ENCODE peak calls at places on chromosomes 11 and 22, in six cellular contexts. O is astrocyte of the cerebellum, M is AG10803, C is heart left ventricle, P is neural crest cell, Q is GM13976. S is an unnamed sample.

GRCh38 chr11:88480217-88480616 is 142.7 kb upstream of the CTSC start:
- DNase-seq in O (peak), M (peak), C (no peak), P (no peak), Q (no peak), S (no peak)

GRCh38 chr11:6746086-6746618 is 25.6 kb downstream of the OR2AG2 start:
- DNase-seq in O (no peak), M (no peak), C (no peak), P (no peak), Q (peak), S (peak)

GRCh38 chr11:118343981-118344521 is at the start of gene CD3G:
- DNase-seq in O (no peak), M (no peak), C (no peak), P (no peak), Q (no peak), S (no peak)

GRCh38 chr11:122668562-122669090 is 13.1 kb downstream of the UBASH3B start:
- DNase-seq in O (peak), M (peak), C (no peak), P (no peak), Q (no peak), S (no peak)

GRCh38 chr11:34053161-34053686 is 1.7 kb downstream of the CAPRIN1 start:
- DNase-seq in O (peak), M (peak), C (peak), P (peak), Q (peak), S (peak)

GRCh38 chr11:86091566-86091965 is 22.7 kb upstream of the PICALM start:
- DNase-seq in O (peak), M (peak), C (no peak), P (no peak), Q (no peak), S (no peak)

GRCh38 chr11:126109941-126110731 is 47.5 kb upstream of the CDON start:
- DNase-seq in O (no peak), M (peak), C (peak), P (no peak), Q (no peak), S (no peak)

GRCh38 chr11:56624661-56625110 is 10.0 kb upstream of the OR5M1 start:
- DNase-seq in O (peak), M (peak), C (no peak), P (no peak), Q (no peak), S (no peak)

GRCh38 chr11:87460269-87460668 is 422.5 kb downstream of the TMEM135 start:
- DNase-seq in O (no peak), M (no peak), C (no peak), P (no peak), Q (no peak), S (no peak)

GRCh38 chr11:32561835-32562234 is 21.8 kb upstream of the EIF3M start:
- DNase-seq in O (no peak), M (no peak), C (no peak), P (no peak), Q (no peak), S (no peak)

GRCh38 chr11:124970925-124971324 is 16.9 kb downstream of the CCDC15 start:
- DNase-seq in O (no peak), M (peak), C (no peak), P (no peak), Q (no peak), S (no peak)
- TF ChIP-seq CTCF in O (no peak), M (peak), C (no peak), P (no peak), Q (no peak), S (no peak)

DNA sequence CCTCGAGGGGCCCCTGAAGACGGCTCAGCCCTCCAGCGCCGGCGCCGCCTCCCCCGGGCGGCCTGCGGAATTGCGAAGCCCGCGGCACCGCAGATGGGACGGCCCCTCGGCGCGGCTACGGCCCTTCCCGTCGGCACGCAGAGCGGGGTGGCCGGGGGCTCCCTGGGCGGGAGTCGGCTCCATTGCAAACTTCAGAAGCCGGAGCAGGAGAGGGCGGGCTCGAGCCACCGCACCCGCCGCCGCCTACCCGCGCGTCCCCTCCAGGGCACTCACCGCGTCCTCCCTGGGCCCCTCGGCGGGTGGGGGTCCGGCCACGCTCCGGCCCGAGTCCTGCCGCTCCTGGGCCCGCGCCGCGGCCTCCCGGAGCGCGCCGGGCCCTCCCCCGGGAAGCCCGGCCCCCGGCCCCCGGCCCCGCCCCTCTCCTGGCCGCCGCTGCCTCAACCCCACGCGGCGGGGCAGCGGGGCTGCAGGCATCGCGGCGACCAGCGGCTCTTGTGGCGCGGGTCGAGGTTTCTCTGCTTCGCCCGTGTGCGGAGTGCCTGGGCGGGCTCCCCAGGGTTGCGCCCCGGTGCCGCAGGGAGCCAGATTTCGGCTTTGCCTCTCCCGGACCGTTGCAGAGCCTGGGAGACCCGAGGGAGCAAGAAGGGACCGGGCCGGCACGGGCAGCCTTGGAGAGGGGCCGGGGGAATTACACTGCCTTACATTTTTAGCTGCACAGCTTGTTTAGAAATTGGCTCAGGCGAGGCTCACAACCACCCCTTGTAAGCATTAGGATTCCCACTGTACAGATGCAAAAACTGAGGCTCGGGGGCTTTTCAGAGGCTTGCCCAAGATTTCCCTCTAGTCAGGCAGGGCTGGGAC is at the start of gene PACSIN3:
- DNase-seq in O (no peak), M (no peak), C (peak), P (peak), Q (peak), S (no peak)
- TF ChIP-seq CTCF in O (no peak), M (no peak), C (no peak), P (peak), Q (no peak), S (no peak)

DNA sequence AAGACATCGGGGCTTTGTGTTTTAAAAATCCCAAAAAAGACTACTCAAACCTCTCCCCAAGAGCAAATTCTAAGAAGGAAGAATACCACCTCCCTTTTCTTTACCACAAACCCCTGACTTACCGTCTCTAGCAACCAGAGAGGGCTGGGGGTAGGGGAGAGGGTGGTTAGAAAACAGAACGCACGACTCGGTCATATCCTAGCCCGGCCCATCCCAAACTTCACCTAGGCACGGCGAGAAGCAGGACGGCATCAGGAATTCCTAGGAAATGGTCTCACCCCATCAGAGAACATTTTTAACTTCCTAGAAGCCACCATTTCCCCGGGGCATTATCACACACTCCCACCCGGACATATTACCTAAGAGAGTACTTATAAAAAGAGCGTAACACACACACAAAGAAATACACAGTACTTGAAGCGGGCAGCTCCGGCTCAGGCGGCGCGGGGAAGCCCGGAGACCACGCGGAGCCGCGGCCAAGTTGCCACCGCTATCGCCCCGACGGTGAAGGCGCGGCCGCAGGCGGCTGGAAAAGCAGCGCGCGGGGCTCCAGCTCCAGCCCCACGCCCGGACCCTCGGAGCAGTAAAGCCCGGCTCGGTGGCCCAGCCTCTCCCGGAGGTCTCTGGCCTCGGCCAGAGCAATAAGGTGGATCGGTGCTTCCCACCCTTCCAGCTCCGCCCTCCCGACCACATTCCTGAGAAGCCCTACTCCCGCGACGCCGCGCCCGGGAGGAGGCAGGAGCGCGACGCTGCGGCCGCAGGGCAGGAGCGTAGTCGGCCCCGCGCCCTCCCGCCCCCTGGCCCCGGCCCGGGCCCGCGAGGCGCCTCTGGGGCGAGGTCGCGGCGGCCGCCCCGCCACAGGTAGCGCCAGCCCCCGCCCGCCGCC is 897 bp downstream of the RRAS2 start:
- DNase-seq in O (peak), M (peak), C (peak), P (peak), Q (peak), S (peak)
- TF ChIP-seq CTCF in O (no peak), M (no peak), C (no peak), P (no peak), Q (no peak), S (no peak)

DNA sequence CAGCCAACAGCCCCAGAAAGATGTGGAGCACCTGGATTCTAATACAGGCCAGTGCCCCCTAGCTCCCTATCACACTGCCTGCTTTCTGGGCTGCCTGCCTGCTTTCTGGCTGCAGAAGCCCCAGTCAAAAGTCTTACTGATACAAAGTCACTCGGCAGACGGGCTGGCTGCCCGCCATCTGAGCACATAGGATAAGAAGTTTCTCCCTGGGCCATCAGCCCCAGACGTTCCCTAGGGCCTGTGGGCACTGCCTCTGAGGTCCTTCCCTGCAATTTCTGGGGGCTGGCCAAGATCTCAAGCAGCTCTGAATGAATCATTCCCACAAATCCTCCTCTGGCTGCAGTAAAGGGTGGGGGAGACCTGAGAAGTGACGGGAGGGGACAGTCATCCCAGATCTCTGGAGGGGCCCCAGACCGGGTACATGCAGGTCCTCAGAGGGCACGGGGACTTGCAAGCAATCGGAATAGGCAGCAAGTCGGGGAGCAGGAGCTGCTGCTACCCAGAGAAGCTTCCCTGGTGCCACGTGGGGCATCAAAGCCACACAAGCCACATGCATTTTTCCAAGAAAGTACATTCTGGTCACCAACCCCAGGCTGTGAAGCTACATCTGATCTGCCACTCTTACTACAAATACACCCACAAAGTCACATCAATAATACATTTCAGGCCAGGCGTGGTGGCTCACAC is 4.7 kb downstream of the TPST2 start:
- DNase-seq in O (peak), M (peak), C (peak), P (no peak), Q (no peak), S (no peak)
- TF ChIP-seq CTCF in O (peak), M (peak), C (peak), P (no peak), Q (no peak), S (no peak)

GRCh38 chr22:46762238-46763050 is at the start of gene TBC1D22A:
- DNase-seq in O (peak), M (peak), C (peak), P (peak), Q (peak), S (peak)
- TF ChIP-seq CTCF in O (no peak), M (no peak), C (no peak), P (peak), Q (no peak), S (no peak)

DNA sequence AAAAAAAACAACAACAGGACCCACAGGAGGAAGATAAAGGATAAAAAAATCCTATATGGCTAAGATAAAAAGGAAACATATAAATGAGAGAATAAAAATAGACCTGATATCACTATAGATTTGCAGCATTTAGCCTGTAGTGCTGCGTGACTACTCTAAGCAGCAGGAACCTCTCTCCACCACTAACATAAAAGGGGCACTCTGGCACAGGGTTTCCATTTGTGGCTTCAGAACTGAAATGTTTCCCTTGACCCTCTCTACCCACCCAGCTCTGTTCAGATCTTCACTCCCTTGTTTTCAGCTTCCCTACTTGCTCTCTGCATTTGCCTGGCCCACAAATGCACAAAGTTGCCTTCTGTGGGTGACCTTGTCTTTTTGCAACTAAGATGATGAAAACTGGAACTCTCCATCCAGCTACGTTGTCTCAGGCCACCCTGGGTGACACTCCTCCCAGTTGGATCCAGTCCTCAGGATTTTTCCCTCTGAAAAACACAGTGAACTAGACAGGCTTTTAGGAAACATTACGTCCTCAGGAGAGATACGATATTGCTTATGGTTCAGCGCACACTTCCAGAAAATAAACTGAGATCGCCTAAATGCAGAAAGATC is 19.8 kb upstream of the PSMA1 start:
- DNase-seq in O (no peak), M (no peak), C (no peak), P (no peak), Q (no peak), S (no peak)
- TF ChIP-seq CTCF in O (no peak), M (no peak), C (no peak), P (no peak), Q (no peak), S (no peak)

GRCh38 chr11:20672575-20672974 is 3.2 kb downstream of the NELL1 start:
- DNase-seq in O (no peak), M (no peak), C (no peak), P (no peak), Q (no peak), S (no peak)
- TF ChIP-seq CTCF in O (peak), M (peak), C (peak), P (peak), Q (peak), S (no peak)

S was measured in natural killer cell.